ENCODE peak calls at places on chromosomes 12 and 14, in four cellular contexts. E is brain microvascular endothelial cell, A is astrocyte of the spinal cord, M is fibroblast of mammary gland. G is an unnamed sample.

GRCh38 chr12:1776139-1776975 is 44.0 kb upstream of the LRTM2 start:
- DNase-seq in E (peak), A (peak), M (peak), G (peak)

GRCh38 chr12:65998031-65998430 is 132.5 kb downstream of the LLPH start:
- DNase-seq in E (no peak), A (no peak), M (no peak), G (no peak)

GRCh38 chr12:31326689-31327659 is 1.0 kb upstream of the SINHCAF start:
- DNase-seq in E (no peak), A (peak), M (no peak), G (no peak)

GRCh38 chr14:100295376-100296105 is 10.7 kb downstream of the SLC25A29 start:
- DNase-seq in E (no peak), A (no peak), M (no peak), G (no peak)

GRCh38 chr12:7645395-7646177 is 20.1 kb downstream of the APOBEC1 start:
- DNase-seq in E (peak), A (peak), M (peak), G (peak)

GRCh38 chr12:101859664-101860607 is 17.4 kb upstream of the DRAM1 start:
- DNase-seq in E (no peak), A (no peak), M (no peak), G (peak)

GRCh38 chr12:34402899-34403705 is 380.8 kb downstream of the ALG10 start:
- DNase-seq in E (no peak), A (no peak), M (no peak), G (no peak)

GRCh38 chr14:94748667-94749347 is 21.1 kb downstream of the GSC start:
- DNase-seq in E (peak), A (no peak), M (peak), G (no peak)

GRCh38 chr12:20199780-20200179 is 168.6 kb upstream of the PDE3A start:
- DNase-seq in E (no peak), A (no peak), M (no peak), G (no peak)

GRCh38 chr12:19826988-19827550 is 387.8 kb downstream of the AEBP2 start:
- DNase-seq in E (peak), A (no peak), M (peak), G (peak)

GRCh38 chr12:22687677-22688076 is 62.7 kb downstream of the ETNK1 start:
- DNase-seq in E (peak), A (peak), M (peak), G (peak)

GRCh38 chr12:2163172-2163927 is 110.6 kb downstream of the CACNA1C start:
- DNase-seq in E (peak), A (peak), M (peak), G (no peak)

GRCh38 chr12:14402697-14403096 is 37.2 kb downstream of the ATF7IP start:
- DNase-seq in E (no peak), A (no peak), M (no peak), G (no peak)

GRCh38 chr14:44165286-44165685 is 341.8 kb downstream of the FSCB start:
- DNase-seq in E (no peak), A (no peak), M (no peak), G (no peak)

GRCh38 chr12:93166891-93167307 is 210.8 kb upstream of the NUDT4 start:
- DNase-seq in E (no peak), A (no peak), M (no peak), G (no peak)

GRCh38 chr14:57317248-57317833 is 48.6 kb downstream of the AP5M1 start:
- DNase-seq in E (peak), A (peak), M (peak), G (peak)

GRCh38 chr14:98931911-98932310 is 340.1 kb downstream of the BCL11B start:
- DNase-seq in E (no peak), A (no peak), M (no peak), G (no peak)

GRCh38 chr14:93859957-93860356 is 67.2 kb upstream of the FAM181A start:
- DNase-seq in E (no peak), A (no peak), M (peak), G (no peak)

GRCh38 chr14:92728781-92729364 is 19.6 kb downstream of the LGMN start:
- DNase-seq in E (peak), A (peak), M (peak), G (peak)

GRCh38 chr12:45695035-45695434 is 34.5 kb upstream of the ARID2 start:
- DNase-seq in E (no peak), A (no peak), M (no peak), G (no peak)

GRCh38 chr12:70507442-70507841 is 129.8 kb downstream of the PTPRB start:
- DNase-seq in E (peak), A (peak), M (no peak), G (no peak)

GRCh38 chr12:92439397-92439779 is 263.4 kb upstream of the PLEKHG7 start:
- DNase-seq in E (peak), A (peak), M (peak), G (peak)

GRCh38 chr12:106415134-106415533 is 57.6 kb downstream of the POLR3B start:
- DNase-seq in E (peak), A (peak), M (peak), G (peak)

GRCh38 chr12:124385219-124385969 is 90.5 kb downstream of the RFLNA start:
- DNase-seq in E (peak), A (peak), M (peak), G (peak)

GRCh38 chr14:75430526-75430925 is 2.7 kb downstream of the JDP2 start:
- DNase-seq in E (no peak), A (no peak), M (peak), G (no peak)

GRCh38 chr12:46617167-46617566 is 208.6 kb downstream of the SLC38A4 start:
- DNase-seq in E (peak), A (no peak), M (peak), G (peak)

GRCh38 chr12:130878193-130879185 is 6.6 kb downstream of the RAN start:
- DNase-seq in E (no peak), A (no peak), M (no peak), G (no peak)

GRCh38 chr14:91841065-91841464 is 26.3 kb downstream of the TC2N start:
- DNase-seq in E (no peak), A (no peak), M (peak), G (no peak)

GRCh38 chr12:108643941-108644742 is 10.4 kb upstream of the SELPLG start:
- DNase-seq in E (no peak), A (peak), M (peak), G (no peak)

GRCh38 chr14:92317511-92317910 is 5.5 kb upstream of the SLC24A4 start:
- DNase-seq in E (peak), A (no peak), M (peak), G (no peak)

GRCh38 chr14:42884100-42884499 is 1277.4 kb downstream of the LRFN5 start:
- DNase-seq in E (no peak), A (peak), M (peak), G (peak)

GRCh38 chr12:28925726-28926376 is 223.2 kb upstream of the FAR2 start:
- DNase-seq in E (no peak), A (no peak), M (peak), G (no peak)

GRCh38 chr14:20601522-20601921 is 10.3 kb upstream of the RNASE12 start:
- DNase-seq in E (no peak), A (no peak), M (no peak), G (no peak)

DNA sequence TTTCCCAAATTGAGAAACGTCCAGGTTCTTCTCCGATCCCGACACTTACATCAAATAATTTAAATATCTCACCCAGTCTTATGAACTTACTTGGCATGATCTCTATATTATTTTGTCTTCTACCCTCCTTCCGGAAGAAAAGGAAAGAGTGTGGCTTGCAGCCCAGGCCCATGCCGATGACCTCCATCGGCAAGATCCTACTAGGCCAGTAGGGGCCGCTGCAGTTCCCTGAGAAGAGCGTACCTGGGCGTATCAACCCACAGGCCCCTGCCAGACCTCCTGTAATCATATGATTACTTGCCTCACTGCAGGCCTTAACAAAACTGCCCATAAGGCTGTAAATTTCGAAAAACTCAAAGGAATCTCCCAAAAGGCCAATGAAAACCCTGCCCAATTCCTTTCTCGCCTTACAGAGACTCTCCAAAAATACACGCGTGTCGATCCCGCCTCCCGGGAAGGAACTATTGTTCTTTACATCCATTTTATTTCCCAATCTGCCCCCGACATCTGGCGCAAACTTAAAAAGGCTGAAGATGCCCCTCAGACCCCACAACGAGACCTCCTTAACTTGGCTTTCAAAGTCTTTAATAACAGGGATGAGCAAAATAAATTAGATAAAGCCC is 69.6 kb downstream of the MOK start:
- DNase-seq in E (peak), A (peak), M (peak), G (peak)
- H3K4me3 ChIP-seq in E (peak), A (peak), M (peak), G (no peak)

GRCh38 chr14:51041117-51041531 is 53.8 kb downstream of the TRIM9 start:
- DNase-seq in E (no peak), A (no peak), M (no peak), G (no peak)

GRCh38 chr14:51039285-51039684 is 55.6 kb downstream of the TRIM9 start:
- DNase-seq in E (no peak), A (no peak), M (no peak), G (no peak)

GRCh38 chr14:51035611-51036192 is 59.2 kb downstream of the TRIM9 start:
- DNase-seq in E (no peak), A (peak), M (no peak), G (peak)
- H3K4me3 ChIP-seq in E (no peak), A (no peak), M (no peak), G (no peak)

GRCh38 chr14:102778616-102779351 is 1.5 kb downstream of the TRAF3 start:
- DNase-seq in E (no peak), A (no peak), M (no peak), G (no peak)

GRCh38 chr14:102775855-102776760 is 1.1 kb upstream of the TRAF3 start:
- DNase-seq in E (peak), A (peak), M (peak), G (peak)

GRCh38 chr14:102774391-102775153 is 2.7 kb upstream of the TRAF3 start:
- DNase-seq in E (peak), A (peak), M (peak), G (peak)

GRCh38 chr14:102777711-102778615 is 714 bp downstream of the TRAF3 start:
- DNase-seq in E (peak), A (peak), M (peak), G (peak)

DNA sequence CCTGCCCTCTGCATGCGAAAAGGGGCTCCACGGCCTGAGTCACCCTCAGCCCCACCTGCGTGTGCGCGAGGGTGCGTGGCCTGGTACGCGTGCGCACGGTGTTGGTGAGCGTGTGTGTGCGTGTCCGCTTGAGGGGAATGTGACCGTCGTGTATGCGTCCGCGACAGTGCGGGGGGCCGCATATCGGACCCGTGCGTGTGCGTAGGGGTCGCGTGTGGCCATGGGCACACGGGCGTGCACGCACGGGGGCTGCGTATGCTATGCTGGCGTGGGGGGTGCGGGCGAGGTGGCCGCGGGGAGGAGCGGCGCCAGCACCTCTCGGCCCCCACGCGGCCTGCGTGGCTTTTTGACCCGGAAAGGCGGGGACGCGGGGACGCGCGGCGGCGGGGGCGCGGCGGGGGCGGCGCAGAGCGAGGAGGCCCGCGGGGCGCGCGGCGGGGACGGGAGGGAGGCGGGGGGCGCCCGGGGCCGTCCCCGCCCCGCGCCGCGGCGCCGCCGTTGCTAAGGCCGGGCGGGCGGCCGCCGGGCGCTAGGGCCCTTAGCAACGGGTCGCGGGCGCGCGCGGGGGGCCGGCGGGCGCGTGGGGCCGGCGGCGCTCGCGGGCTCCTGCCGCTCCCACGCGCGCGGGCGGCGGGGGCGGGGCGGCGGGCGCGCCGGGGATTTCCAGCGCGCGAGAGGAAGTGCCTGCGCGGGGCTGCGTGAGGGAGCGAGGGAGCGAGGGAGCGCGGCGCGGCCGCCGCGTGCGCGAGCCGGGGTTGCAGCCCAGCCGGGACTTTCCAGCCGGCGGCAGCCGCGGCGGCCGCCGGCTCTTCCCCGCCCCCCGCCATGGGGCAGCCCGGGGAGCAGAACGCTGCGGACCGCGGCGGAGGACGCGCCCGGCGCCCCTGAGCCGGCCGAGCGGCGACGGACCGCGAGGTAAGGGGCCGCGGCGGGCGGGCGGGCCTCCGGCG is at the start of gene TRAF3:
- DNase-seq in E (peak), A (peak), M (peak), G (peak)
- H3K4me3 ChIP-seq in E (peak), A (peak), M (peak), G (peak)

GRCh38 chr12:90712671-90713070 is 242.3 kb downstream of the CCER1 start:
- DNase-seq in E (no peak), A (peak), M (no peak), G (peak)
- H3K4me3 ChIP-seq in E (no peak), A (no peak), M (no peak), G (no peak)

GRCh38 chr12:51820721-51821422 is 27.6 kb downstream of the FIGNL2 start:
- DNase-seq in E (no peak), A (peak), M (peak), G (peak)
- H3K4me3 ChIP-seq in E (peak), A (peak), M (peak), G (no peak)

GRCh38 chr14:52313493-52313881 is 625 bp upstream of the PTGER2 start:
- DNase-seq in E (no peak), A (no peak), M (peak), G (no peak)
- H3K4me3 ChIP-seq in E (peak), A (peak), M (peak), G (peak)

G was measured in epithelial cell of esophagus.